ENCODE peak calls at places on chromosomes 11 and 22, in six cellular contexts. One of them, this sample, is unnamed. For H3K9me3 and H3K36me3, the result is how much of the 10 kb centered on the place peaks cover.

GRCh38 chr11:123178166-123178565 is 16.9 kb downstream of the CLMP start:
- DNase-seq in stomach: no peak
- DNase-seq in OCI-LY7: no peak
- DNase-seq in CD4-positive, CD25-positive, alpha-beta regulatory T cell: no peak
- DNase-seq in upper lobe of left lung: no peak
- DNase-seq in body of pancreas: no peak
- DNase-seq in this sample: no peak

GRCh38 chr11:103735497-103736032 is 300.9 kb upstream of the DDI1 start:
- DNase-seq in stomach: no peak
- DNase-seq in OCI-LY7: no peak
- DNase-seq in CD4-positive, CD25-positive, alpha-beta regulatory T cell: no peak
- DNase-seq in upper lobe of left lung: no peak
- DNase-seq in body of pancreas: no peak
- DNase-seq in this sample: no peak

GRCh38 chr22:45877651-45878050 is 99.3 kb downstream of the WNT7B start:
- DNase-seq in stomach: peak
- DNase-seq in OCI-LY7: no peak
- DNase-seq in CD4-positive, CD25-positive, alpha-beta regulatory T cell: no peak
- DNase-seq in upper lobe of left lung: peak
- DNase-seq in body of pancreas: no peak
- DNase-seq in this sample: no peak

GRCh38 chr11:10201343-10201742 is 92.7 kb downstream of the SBF2 start:
- DNase-seq in stomach: no peak
- DNase-seq in OCI-LY7: no peak
- DNase-seq in CD4-positive, CD25-positive, alpha-beta regulatory T cell: no peak
- DNase-seq in upper lobe of left lung: no peak
- DNase-seq in body of pancreas: no peak
- DNase-seq in this sample: no peak

GRCh38 chr11:65370659-65371049 is 11.8 kb downstream of the SLC25A45 start:
- DNase-seq in stomach: no peak
- DNase-seq in OCI-LY7: no peak
- DNase-seq in CD4-positive, CD25-positive, alpha-beta regulatory T cell: no peak
- DNase-seq in upper lobe of left lung: no peak
- DNase-seq in body of pancreas: no peak
- DNase-seq in this sample: no peak

GRCh38 chr11:66747480-66747879 is 18.5 kb upstream of the SPTBN2 start:
- DNase-seq in stomach: no peak
- DNase-seq in OCI-LY7: no peak
- DNase-seq in CD4-positive, CD25-positive, alpha-beta regulatory T cell: no peak
- DNase-seq in upper lobe of left lung: no peak
- DNase-seq in body of pancreas: no peak
- DNase-seq in this sample: no peak

GRCh38 chr11:35842958-35843357 is 100.9 kb upstream of the LDLRAD3 start:
- DNase-seq in stomach: no peak
- DNase-seq in OCI-LY7: no peak
- DNase-seq in CD4-positive, CD25-positive, alpha-beta regulatory T cell: no peak
- DNase-seq in upper lobe of left lung: no peak
- DNase-seq in body of pancreas: no peak
- DNase-seq in this sample: no peak

GRCh38 chr22:19718255-19719054 is 4.2 kb downstream of the SEPTIN5 start:
- DNase-seq in stomach: no peak
- DNase-seq in OCI-LY7: no peak
- DNase-seq in CD4-positive, CD25-positive, alpha-beta regulatory T cell: no peak
- DNase-seq in upper lobe of left lung: no peak
- DNase-seq in body of pancreas: no peak
- DNase-seq in this sample: no peak

GRCh38 chr11:30586251-30587144 is at the start of gene MPPED2:
- DNase-seq in stomach: no peak
- DNase-seq in OCI-LY7: no peak
- DNase-seq in CD4-positive, CD25-positive, alpha-beta regulatory T cell: no peak
- DNase-seq in upper lobe of left lung: no peak
- DNase-seq in body of pancreas: peak
- DNase-seq in this sample: no peak

GRCh38 chr11:13552784-13553183 is 57.0 kb upstream of the PTH start:
- DNase-seq in stomach: no peak
- DNase-seq in OCI-LY7: no peak
- DNase-seq in CD4-positive, CD25-positive, alpha-beta regulatory T cell: no peak
- DNase-seq in upper lobe of left lung: no peak
- DNase-seq in body of pancreas: no peak
- DNase-seq in this sample: no peak

GRCh38 chr11:103648054-103648453 is 388.4 kb upstream of the DDI1 start:
- DNase-seq in stomach: no peak
- DNase-seq in OCI-LY7: no peak
- DNase-seq in CD4-positive, CD25-positive, alpha-beta regulatory T cell: no peak
- DNase-seq in upper lobe of left lung: no peak
- DNase-seq in body of pancreas: no peak
- DNase-seq in this sample: no peak

GRCh38 chr11:34416746-34417145 is 22.0 kb upstream of the CAT start:
- DNase-seq in stomach: no peak
- DNase-seq in OCI-LY7: no peak
- DNase-seq in CD4-positive, CD25-positive, alpha-beta regulatory T cell: no peak
- DNase-seq in upper lobe of left lung: no peak
- DNase-seq in body of pancreas: no peak
- DNase-seq in this sample: no peak

GRCh38 chr11:8810331-8811301 is 100.4 kb upstream of the AKIP1 start:
- DNase-seq in stomach: peak
- DNase-seq in OCI-LY7: no peak
- DNase-seq in CD4-positive, CD25-positive, alpha-beta regulatory T cell: no peak
- DNase-seq in upper lobe of left lung: peak
- DNase-seq in body of pancreas: peak
- DNase-seq in this sample: no peak

GRCh38 chr11:76362716-76363115 is 18.2 kb downstream of the THAP12 start:
- DNase-seq in stomach: no peak
- DNase-seq in OCI-LY7: no peak
- DNase-seq in CD4-positive, CD25-positive, alpha-beta regulatory T cell: no peak
- DNase-seq in upper lobe of left lung: no peak
- DNase-seq in body of pancreas: peak
- DNase-seq in this sample: no peak

GRCh38 chr22:29268511-29269229 is 602 bp downstream of the EWSR1 start:
- DNase-seq in stomach: peak
- DNase-seq in OCI-LY7: peak
- DNase-seq in CD4-positive, CD25-positive, alpha-beta regulatory T cell: peak
- DNase-seq in upper lobe of left lung: no peak
- DNase-seq in body of pancreas: peak
- DNase-seq in this sample: peak

GRCh38 chr11:67055812-67056211 is 835 bp upstream of the RHOD start:
- DNase-seq in stomach: peak
- DNase-seq in OCI-LY7: no peak
- DNase-seq in CD4-positive, CD25-positive, alpha-beta regulatory T cell: no peak
- DNase-seq in upper lobe of left lung: peak
- DNase-seq in body of pancreas: peak
- DNase-seq in this sample: no peak

GRCh38 chr22:37633693-37634504 is 5.6 kb upstream of the SH3BP1 start:
- DNase-seq in stomach: peak
- DNase-seq in OCI-LY7: peak
- DNase-seq in CD4-positive, CD25-positive, alpha-beta regulatory T cell: peak
- DNase-seq in upper lobe of left lung: peak
- DNase-seq in body of pancreas: peak
- DNase-seq in this sample: peak

GRCh38 chr11:7019500-7020182 is 505 bp downstream of the ZNF214 start:
- DNase-seq in stomach: no peak
- DNase-seq in OCI-LY7: no peak
- DNase-seq in CD4-positive, CD25-positive, alpha-beta regulatory T cell: no peak
- DNase-seq in upper lobe of left lung: peak
- DNase-seq in body of pancreas: peak
- DNase-seq in this sample: no peak

GRCh38 chr22:29814003-29814402 is 24.1 kb downstream of the ASCC2 start:
- DNase-seq in stomach: no peak
- DNase-seq in OCI-LY7: no peak
- DNase-seq in CD4-positive, CD25-positive, alpha-beta regulatory T cell: no peak
- DNase-seq in upper lobe of left lung: no peak
- DNase-seq in body of pancreas: no peak
- DNase-seq in this sample: no peak

GRCh38 chr11:35602160-35602793 is 16.0 kb upstream of the FJX1 start:
- DNase-seq in stomach: no peak
- DNase-seq in OCI-LY7: no peak
- DNase-seq in CD4-positive, CD25-positive, alpha-beta regulatory T cell: no peak
- DNase-seq in upper lobe of left lung: no peak
- DNase-seq in body of pancreas: no peak
- DNase-seq in this sample: no peak

GRCh38 chr11:1782831-1783724 is 19.4 kb upstream of the CTSD start:
- DNase-seq in stomach: no peak
- DNase-seq in OCI-LY7: no peak
- DNase-seq in CD4-positive, CD25-positive, alpha-beta regulatory T cell: no peak
- DNase-seq in upper lobe of left lung: peak
- DNase-seq in body of pancreas: peak
- DNase-seq in this sample: no peak

GRCh38 chr11:72598901-72599300 is 75.3 kb downstream of the PDE2A start:
- DNase-seq in stomach: peak
- DNase-seq in OCI-LY7: no peak
- DNase-seq in CD4-positive, CD25-positive, alpha-beta regulatory T cell: no peak
- DNase-seq in upper lobe of left lung: no peak
- DNase-seq in body of pancreas: peak
- DNase-seq in this sample: no peak

GRCh38 chr22:50703726-50704509 is 31.3 kb downstream of the SHANK3 start:
- DNase-seq in stomach: no peak
- DNase-seq in OCI-LY7: no peak
- DNase-seq in CD4-positive, CD25-positive, alpha-beta regulatory T cell: no peak
- DNase-seq in upper lobe of left lung: no peak
- DNase-seq in body of pancreas: no peak
- DNase-seq in this sample: no peak

GRCh38 chr11:129428027-129428426 is 52.4 kb downstream of the BARX2 start:
- DNase-seq in stomach: no peak
- DNase-seq in OCI-LY7: no peak
- DNase-seq in CD4-positive, CD25-positive, alpha-beta regulatory T cell: no peak
- DNase-seq in upper lobe of left lung: no peak
- DNase-seq in body of pancreas: no peak
- DNase-seq in this sample: no peak

GRCh38 chr11:32418836-32419235 is 16.5 kb downstream of the WT1 start:
- DNase-seq in stomach: no peak
- DNase-seq in OCI-LY7: no peak
- DNase-seq in CD4-positive, CD25-positive, alpha-beta regulatory T cell: no peak
- DNase-seq in upper lobe of left lung: no peak
- DNase-seq in body of pancreas: no peak
- DNase-seq in this sample: no peak

GRCh38 chr11:8871283-8871775 is 39.7 kb upstream of the AKIP1 start:
- DNase-seq in stomach: peak
- DNase-seq in OCI-LY7: no peak
- DNase-seq in CD4-positive, CD25-positive, alpha-beta regulatory T cell: no peak
- DNase-seq in upper lobe of left lung: peak
- DNase-seq in body of pancreas: peak
- DNase-seq in this sample: no peak

GRCh38 chr11:2708151-2708581 is 8.4 kb upstream of the KCNQ1OT1 start:
- DNase-seq in stomach: no peak
- DNase-seq in OCI-LY7: no peak
- DNase-seq in CD4-positive, CD25-positive, alpha-beta regulatory T cell: no peak
- DNase-seq in upper lobe of left lung: no peak
- DNase-seq in body of pancreas: no peak
- DNase-seq in this sample: no peak

GRCh38 chr11:95419915-95420314 is 188.9 kb upstream of the SESN3 start:
- DNase-seq in stomach: no peak
- DNase-seq in OCI-LY7: no peak
- DNase-seq in CD4-positive, CD25-positive, alpha-beta regulatory T cell: no peak
- DNase-seq in upper lobe of left lung: no peak
- DNase-seq in body of pancreas: no peak
- DNase-seq in this sample: no peak

GRCh38 chr11:27201454-27202302 is 161.1 kb downstream of the BBOX1 start:
- DNase-seq in stomach: peak
- DNase-seq in OCI-LY7: peak
- DNase-seq in CD4-positive, CD25-positive, alpha-beta regulatory T cell: no peak
- DNase-seq in upper lobe of left lung: peak
- DNase-seq in body of pancreas: peak
- DNase-seq in this sample: no peak

GRCh38 chr11:134575504-134576230 is 163.6 kb upstream of the B3GAT1 start:
- DNase-seq in stomach: no peak
- DNase-seq in OCI-LY7: no peak
- DNase-seq in CD4-positive, CD25-positive, alpha-beta regulatory T cell: no peak
- DNase-seq in upper lobe of left lung: no peak
- DNase-seq in body of pancreas: no peak
- DNase-seq in this sample: no peak
- H3K9me3 ChIP-seq in stomach: under half
- H3K9me3 ChIP-seq in OCI-LY7: under half
- H3K9me3 ChIP-seq in CD4-positive, CD25-positive, alpha-beta regulatory T cell: under half
- H3K9me3 ChIP-seq in upper lobe of left lung: under half
- H3K9me3 ChIP-seq in body of pancreas: under half
- H3K9me3 ChIP-seq in this sample: under half

DNA sequence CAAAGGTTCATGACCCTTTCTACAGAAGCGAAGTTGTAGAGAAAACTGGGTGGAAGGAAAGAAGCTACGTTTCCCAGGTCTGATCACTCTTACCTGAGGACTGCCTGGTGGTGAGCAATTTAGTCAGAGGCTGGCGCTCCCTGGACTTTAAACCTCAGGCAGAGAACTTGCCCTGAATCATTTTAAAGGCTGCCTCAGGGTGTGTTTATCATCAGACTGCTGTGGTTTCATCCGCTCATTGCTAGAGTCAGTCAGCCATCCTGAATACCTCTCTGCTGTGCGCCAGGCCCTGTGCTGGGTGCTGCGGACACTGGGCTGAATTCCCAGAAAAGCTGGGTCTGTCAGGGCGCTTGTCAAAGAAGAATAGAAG is 2.7 kb downstream of the DTX4 start:
- DNase-seq in stomach: peak
- DNase-seq in OCI-LY7: no peak
- DNase-seq in CD4-positive, CD25-positive, alpha-beta regulatory T cell: no peak
- DNase-seq in upper lobe of left lung: no peak
- DNase-seq in body of pancreas: no peak
- DNase-seq in this sample: no peak
- H3K4me3 ChIP-seq in stomach: no peak
- H3K4me3 ChIP-seq in OCI-LY7: no peak
- H3K4me3 ChIP-seq in CD4-positive, CD25-positive, alpha-beta regulatory T cell: no peak
- H3K4me3 ChIP-seq in upper lobe of left lung: no peak
- H3K4me3 ChIP-seq in body of pancreas: no peak
- H3K4me3 ChIP-seq in this sample: no peak

GRCh38 chr11:64296236-64296635 is 3.9 kb upstream of the CATSPERZ start:
- DNase-seq in stomach: no peak
- DNase-seq in OCI-LY7: no peak
- DNase-seq in CD4-positive, CD25-positive, alpha-beta regulatory T cell: no peak
- DNase-seq in upper lobe of left lung: no peak
- DNase-seq in body of pancreas: no peak
- DNase-seq in this sample: no peak

GRCh38 chr11:64295760-64296159 is 4.4 kb upstream of the CATSPERZ start:
- DNase-seq in stomach: no peak
- DNase-seq in OCI-LY7: no peak
- DNase-seq in CD4-positive, CD25-positive, alpha-beta regulatory T cell: no peak
- DNase-seq in upper lobe of left lung: no peak
- DNase-seq in body of pancreas: no peak
- DNase-seq in this sample: no peak

GRCh38 chr11:64296830-64297721 is 3.1 kb upstream of the CATSPERZ start:
- DNase-seq in stomach: no peak
- DNase-seq in OCI-LY7: no peak
- DNase-seq in CD4-positive, CD25-positive, alpha-beta regulatory T cell: no peak
- DNase-seq in upper lobe of left lung: no peak
- DNase-seq in body of pancreas: no peak
- DNase-seq in this sample: no peak

GRCh38 chr11:64298966-64299846 is 952 bp upstream of the CATSPERZ start:
- DNase-seq in stomach: peak
- DNase-seq in OCI-LY7: no peak
- DNase-seq in CD4-positive, CD25-positive, alpha-beta regulatory T cell: peak
- DNase-seq in upper lobe of left lung: peak
- DNase-seq in body of pancreas: peak
- DNase-seq in this sample: no peak

GRCh38 chr11:64297722-64298358 is 2.3 kb upstream of the CATSPERZ start:
- DNase-seq in stomach: no peak
- DNase-seq in OCI-LY7: no peak
- DNase-seq in CD4-positive, CD25-positive, alpha-beta regulatory T cell: no peak
- DNase-seq in upper lobe of left lung: no peak
- DNase-seq in body of pancreas: no peak
- DNase-seq in this sample: no peak
- H3K36me3 ChIP-seq in stomach: under half
- H3K36me3 ChIP-seq in OCI-LY7: under half
- H3K36me3 ChIP-seq in CD4-positive, CD25-positive, alpha-beta regulatory T cell: under half
- H3K36me3 ChIP-seq in upper lobe of left lung: under half
- H3K36me3 ChIP-seq in body of pancreas: under half
- H3K36me3 ChIP-seq in this sample: under half

GRCh38 chr11:75308116-75308515 is 43.3 kb downstream of the ARRB1 start:
- DNase-seq in stomach: peak
- DNase-seq in OCI-LY7: no peak
- DNase-seq in CD4-positive, CD25-positive, alpha-beta regulatory T cell: no peak
- DNase-seq in upper lobe of left lung: peak
- DNase-seq in body of pancreas: peak
- DNase-seq in this sample: no peak
- H3K9me3 ChIP-seq in stomach: under half
- H3K9me3 ChIP-seq in OCI-LY7: under half
- H3K9me3 ChIP-seq in CD4-positive, CD25-positive, alpha-beta regulatory T cell: under half
- H3K9me3 ChIP-seq in upper lobe of left lung: under half
- H3K9me3 ChIP-seq in body of pancreas: under half
- H3K9me3 ChIP-seq in this sample: under half